ENCODE peak calls at places on chromosomes 7 and 10, in four cellular contexts. R, O, K and M are unnamed samples. For H3K27me3, the result is how much of the 10 kb centered on the place peaks cover.

GRCh38 chr10:31151301-31151700 is 119.6 kb upstream of the ZNF438 start:
- DNase-seq in R (no peak), O (no peak), K (no peak), M (no peak)

GRCh38 chr10:63407136-63407662 is 58.6 kb downstream of the JMJD1C start:
- DNase-seq in R (no peak), K (no peak), O (no peak), M (no peak)

GRCh38 chr10:90674461-90674860 is 183.4 kb downstream of the HTR7 start:
- DNase-seq in O (no peak), K (no peak), R (no peak), M (no peak)

GRCh38 chr10:17742918-17743317 is 9.1 kb upstream of the TMEM236 start:
- DNase-seq in R (peak), K (peak), O (peak), M (peak)

GRCh38 chr7:43619213-43620012 is 36.5 kb downstream of the STK17A start:
- DNase-seq in R (peak), K (no peak), O (no peak), M (no peak)

GRCh38 chr10:44948713-44949112 is 10.9 kb upstream of the RASSF4 start:
- DNase-seq in K (no peak), O (no peak), R (no peak), M (peak)

GRCh38 chr7:37108615-37109014 is 340.0 kb downstream of the ELMO1 start:
- DNase-seq in K (no peak), O (no peak), R (no peak), M (no peak)

GRCh38 chr7:40220421-40220911 is 85.7 kb downstream of the SUGCT start:
- DNase-seq in O (no peak), K (no peak), R (peak), M (no peak)

GRCh38 chr7:38728145-38728544 is 97.0 kb upstream of the AMPH start:
- DNase-seq in O (no peak), R (peak), K (no peak), M (no peak)

GRCh38 chr10:23643396-23643795 is 204.5 kb downstream of the OTUD1 start:
- DNase-seq in R (no peak), K (no peak), O (no peak), M (peak)

GRCh38 chr10:97011397-97011796 is 174.4 kb downstream of the SLIT1 start:
- DNase-seq in O (no peak), K (no peak), R (no peak), M (no peak)

GRCh38 chr7:157000047-157000726 is 10.3 kb downstream of the MNX1 start:
- DNase-seq in R (no peak), O (no peak), K (no peak), M (no peak)

GRCh38 chr10:115082521-115082920 is 10.6 kb upstream of the ATRNL1 start:
- DNase-seq in R (no peak), O (no peak), K (no peak), M (no peak)

GRCh38 chr10:14574291-14574690 is 200.4 kb downstream of the FAM107B start:
- DNase-seq in O (no peak), K (no peak), R (no peak), M (no peak)

GRCh38 chr10:124605001-124605370 is 139.2 kb downstream of the FAM53B start:
- DNase-seq in R (no peak), K (no peak), O (no peak), M (no peak)

GRCh38 chr10:110571093-110571743 is 3.7 kb downstream of the SMC3 start:
- DNase-seq in O (no peak), R (no peak), K (no peak), M (no peak)

GRCh38 chr7:73894851-73895441 is 34.0 kb downstream of the TMEM270 start:
- DNase-seq in K (no peak), O (no peak), R (peak), M (peak)

GRCh38 chr7:107594961-107595737 is 15.1 kb downstream of the BCAP29 start:
- DNase-seq in O (no peak), R (peak), K (no peak), M (no peak)

DNA sequence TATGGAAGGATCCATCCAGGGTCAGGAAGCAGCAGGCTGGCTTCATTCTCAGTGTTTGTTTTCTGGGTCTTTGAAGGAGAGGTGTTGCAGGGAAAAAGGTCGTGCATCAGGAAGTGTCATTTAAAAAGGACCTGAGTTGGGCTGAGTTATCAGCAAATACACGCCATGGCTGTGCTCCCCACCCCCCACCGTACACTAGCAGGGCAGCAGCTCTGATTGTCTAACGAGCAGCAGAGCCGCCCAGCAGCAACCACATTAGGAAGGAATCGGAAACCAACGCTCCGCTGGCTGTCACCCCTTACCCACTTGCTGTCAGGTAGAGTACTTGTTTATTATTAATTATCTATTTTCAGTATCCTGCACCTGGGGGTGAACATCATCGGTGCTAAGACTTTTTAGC is 63.1 kb upstream of the STEAP1B start:
- DNase-seq in K (peak), O (no peak), R (peak), M (no peak)
- H3K27ac ChIP-seq in K (peak), O (no peak), R (peak), M (no peak)

GRCh38 chr7:19772323-19772722 is 1.1 kb downstream of the TMEM196 start:
- DNase-seq in K (no peak), O (peak), R (no peak), M (no peak)
- H3K4me3 ChIP-seq in K (peak), O (no peak), R (no peak), M (no peak)

GRCh38 chr10:122630526-122630925 is 69.1 kb downstream of the C10orf120 start:
- DNase-seq in O (no peak), K (no peak), R (no peak), M (peak)
- H3K27me3 ChIP-seq in O (under half), K (under half), R (under half), M (under half)

DNA sequence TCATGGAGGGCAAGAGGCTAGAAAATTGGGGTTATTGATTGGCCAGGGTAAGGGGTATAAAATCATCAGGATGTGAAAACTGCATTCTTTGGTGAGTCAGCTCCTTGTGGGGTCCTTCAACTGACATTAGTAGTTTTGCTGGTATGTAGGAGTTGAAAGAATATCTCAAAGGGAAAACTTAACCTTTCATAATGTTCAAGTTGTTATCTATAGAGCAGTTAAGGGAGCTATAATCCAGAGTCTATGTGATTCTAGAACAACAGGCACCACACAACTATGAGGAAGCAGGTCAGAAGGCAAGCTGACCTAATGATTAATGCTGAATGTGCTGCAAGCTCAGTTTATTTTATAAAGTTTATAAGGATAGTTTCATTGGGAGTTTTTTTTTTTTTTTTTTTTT is 13.7 kb downstream of the PRPS1L1 start:
- DNase-seq in O (no peak), R (peak), K (no peak), M (no peak)
- H3K27ac ChIP-seq in O (no peak), R (no peak), K (peak), M (no peak)

GRCh38 chr7:1724118-1724910 is 54.2 kb downstream of the ELFN1 start:
- DNase-seq in O (no peak), K (no peak), R (no peak), M (no peak)
- H3K4me3 ChIP-seq in O (no peak), K (no peak), R (no peak), M (no peak)

DNA sequence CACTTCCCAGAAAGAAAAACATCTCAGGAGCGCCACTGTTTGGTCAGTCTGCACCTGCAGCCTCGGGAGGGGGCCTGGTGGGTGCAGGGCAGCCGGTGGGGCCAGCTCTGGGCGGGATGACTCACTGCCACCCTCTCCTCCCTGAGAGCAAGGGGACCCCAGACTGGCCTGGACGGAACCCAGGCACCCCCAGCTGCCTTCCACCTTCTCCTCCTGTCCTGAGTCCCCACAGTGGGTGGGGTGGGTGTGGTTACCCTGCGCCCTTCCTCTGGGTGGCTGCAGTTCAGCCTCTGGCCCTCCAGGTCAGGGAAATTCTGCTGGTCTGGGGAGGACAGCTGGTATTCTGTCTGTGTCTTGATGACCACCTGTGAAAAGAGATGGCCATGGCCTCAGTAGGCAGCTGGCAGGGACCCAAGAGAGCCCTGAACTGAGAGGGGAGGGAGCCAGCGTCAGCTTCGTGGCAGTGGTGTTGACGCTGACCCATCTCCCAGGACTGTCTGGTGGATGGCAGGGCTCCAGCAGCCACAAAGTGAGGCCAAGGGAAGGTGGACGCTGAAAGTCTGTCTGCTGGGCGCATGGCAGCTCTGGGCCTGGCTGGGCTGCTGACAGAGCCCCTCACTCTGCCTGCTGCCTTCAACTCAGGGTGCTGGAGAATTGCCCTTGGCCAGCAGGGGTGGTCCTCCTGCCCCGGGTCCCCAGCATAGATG is 8.9 kb downstream of the CALY start:
- DNase-seq in K (no peak), R (peak), O (no peak), M (no peak)
- H3K27me3 ChIP-seq in K (half or more), R (under half), O (half or more), M (under half)

GRCh38 chr7:11192506-11192905 is 218.8 kb downstream of the PHF14 start:
- DNase-seq in R (peak), K (no peak), O (no peak), M (no peak)
- H3K27ac ChIP-seq in R (no peak), K (peak), O (no peak), M (no peak)

DNA sequence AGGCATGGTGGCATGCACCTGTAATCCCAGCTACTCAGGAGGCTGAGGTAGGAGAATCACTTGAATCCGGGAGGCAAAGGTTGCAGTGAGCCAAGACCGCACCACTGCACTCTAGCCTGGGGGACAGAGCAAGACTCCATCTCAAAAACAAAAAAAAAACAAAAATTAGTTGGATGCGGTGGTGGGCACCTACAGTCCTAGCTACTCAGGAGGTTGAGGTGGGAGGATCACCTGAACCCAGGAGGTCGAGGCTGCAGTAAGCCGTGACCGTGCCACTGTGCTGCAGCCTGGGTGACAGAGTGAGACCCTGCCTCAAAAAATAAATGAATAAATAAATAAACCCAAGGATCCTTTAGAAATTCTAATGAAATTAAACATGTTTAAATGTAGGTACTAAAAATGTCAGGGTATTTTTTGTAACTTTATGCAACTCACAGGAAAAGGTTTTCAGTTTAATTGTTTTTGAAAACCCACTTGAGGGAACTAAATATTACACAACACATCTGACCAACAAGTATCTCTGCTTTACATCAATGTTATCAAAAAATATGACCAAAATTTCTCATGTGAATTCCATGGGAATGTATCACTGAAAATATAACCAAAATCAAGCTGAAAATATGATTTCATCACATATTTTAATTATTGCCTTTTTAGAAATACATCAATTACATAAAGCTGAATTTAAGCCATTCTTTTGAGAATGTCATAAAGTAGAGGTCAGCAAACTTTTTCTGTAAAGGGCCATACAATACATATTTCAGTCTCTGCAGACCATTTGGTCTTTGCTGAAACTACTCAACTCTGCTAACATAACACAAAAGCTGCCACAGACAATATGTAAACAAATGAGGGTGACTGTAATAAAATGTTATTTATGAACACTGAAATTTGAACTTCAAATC is 23.9 kb downstream of the UPF2 start:
- DNase-seq in O (no peak), K (no peak), R (peak), M (no peak)
- H3K4me3 ChIP-seq in O (no peak), K (no peak), R (no peak), M (no peak)